ENCODE peak calls at places on chromosomes 4 and X, in nine cellular contexts. L, Q, J, X, Y, E, S, H and M are unnamed samples.

GRCh38 chr4:83219344-83219990 is 65.1 kb downstream of the COQ2 start:
- DNase-seq in L (no peak), Q (peak), J (peak), X (no peak), Y (peak), E (peak), S (peak), H (no peak), M (peak)

GRCh38 chr4:113349400-113349799 is 299.9 kb downstream of the ANK2 start:
- DNase-seq in L (no peak), Q (no peak), J (no peak), X (no peak), Y (no peak), E (no peak), S (no peak), H (no peak), M (no peak)

GRCh38 chr4:152220201-152220666 is 315.7 kb downstream of the FBXW7 start:
- DNase-seq in L (no peak), Q (no peak), J (no peak), X (no peak), Y (no peak), E (no peak), S (no peak), H (no peak), M (no peak)

GRCh38 chr4:75289843-75290616 is 224.2 kb downstream of the RCHY1 start:
- DNase-seq in L (no peak), Q (no peak), J (no peak), X (peak), Y (peak), E (no peak), S (peak), H (peak), M (no peak)

GRCh38 chr4:140130677-140131076 is 23.3 kb downstream of the MAML3 start:
- DNase-seq in L (no peak), Q (no peak), J (no peak), X (no peak), Y (no peak), E (no peak), S (no peak), H (no peak), M (no peak)

GRCh38 chr4:83335691-83336090 is 1.0 kb upstream of the HPSE start:
- DNase-seq in L (no peak), Q (no peak), J (no peak), X (no peak), Y (peak), E (no peak), S (no peak), H (peak), M (no peak)

GRCh38 chr4:94925764-94926347 is 168.1 kb downstream of the BMPR1B start:
- DNase-seq in L (no peak), Q (no peak), J (no peak), X (no peak), Y (no peak), E (no peak), S (no peak), H (no peak), M (no peak)

GRCh38 chrX:9019151-9019550 is 14.8 kb downstream of the FAM9B start:
- DNase-seq in L (no peak), Q (no peak), J (no peak), X (no peak), Y (no peak), E (no peak), S (no peak), H (no peak), M (no peak)

GRCh38 chr4:69759189-69759604 is 1.2 kb downstream of the SULT1B1 start:
- DNase-seq in L (no peak), Q (no peak), J (no peak), X (no peak), Y (no peak), E (no peak), S (no peak), H (no peak), M (no peak)

GRCh38 chr4:17128268-17128667 is 229.8 kb upstream of the LDB2 start:
- DNase-seq in L (no peak), Q (no peak), J (no peak), X (no peak), Y (no peak), E (no peak), S (no peak), H (no peak), M (no peak)

GRCh38 chr4:74108457-74109115 is 9.6 kb upstream of the CXCL2 start:
- DNase-seq in L (no peak), Q (no peak), J (no peak), X (no peak), Y (no peak), E (no peak), S (no peak), H (no peak), M (no peak)

GRCh38 chrX:115372026-115372610 is 82.6 kb downstream of the LUZP4 start:
- DNase-seq in L (no peak), Q (peak), J (no peak), X (no peak), Y (peak), E (no peak), S (peak), H (no peak), M (no peak)

GRCh38 chrX:52261463-52262194 is 76.9 kb downstream of the MAGED4 start:
- DNase-seq in L (peak), Q (peak), J (peak), X (peak), Y (peak), E (peak), S (peak), H (peak), M (peak)

GRCh38 chr4:125266901-125267601 is 47.7 kb upstream of the FAT4 start:
- DNase-seq in L (no peak), Q (no peak), J (no peak), X (no peak), Y (peak), E (no peak), S (no peak), H (no peak), M (no peak)

GRCh38 chrX:41981481-41982013 is 58.2 kb upstream of the CASK start:
- DNase-seq in L (no peak), Q (no peak), J (no peak), X (no peak), Y (no peak), E (no peak), S (no peak), H (no peak), M (no peak)

GRCh38 chr4:139266583-139267257 is 13.3 kb downstream of the MGARP start:
- DNase-seq in L (no peak), Q (no peak), J (peak), X (peak), Y (peak), E (peak), S (peak), H (peak), M (peak)

GRCh38 chr4:88219099-88219498 is 60.7 kb upstream of the ABCG2 start:
- DNase-seq in L (no peak), Q (peak), J (no peak), X (peak), Y (peak), E (no peak), S (peak), H (peak), M (no peak)

GRCh38 chr4:47085661-47086060 is 54.3 kb downstream of the GABRB1 start:
- DNase-seq in L (no peak), Q (no peak), J (no peak), X (no peak), Y (no peak), E (no peak), S (no peak), H (no peak), M (no peak)

GRCh38 chr4:77817304-77818076 is 1.7 kb downstream of the CNOT6L start:
- DNase-seq in L (no peak), Q (no peak), J (no peak), X (peak), Y (peak), E (no peak), S (peak), H (no peak), M (no peak)

GRCh38 chr4:157204634-157205244 is 15.8 kb upstream of the GRIA2 start:
- DNase-seq in L (no peak), Q (no peak), J (no peak), X (peak), Y (peak), E (no peak), S (peak), H (no peak), M (no peak)

GRCh38 chr4:3416821-3417221 is 24.9 kb upstream of the HGFAC start:
- DNase-seq in L (no peak), Q (no peak), J (no peak), X (no peak), Y (no peak), E (no peak), S (no peak), H (no peak), M (no peak)

GRCh38 chr4:1752284-1753041 is 31.1 kb downstream of the TACC3 start:
- DNase-seq in L (no peak), Q (peak), J (no peak), X (no peak), Y (peak), E (peak), S (no peak), H (no peak), M (no peak)

GRCh38 chr4:7506119-7506518 is 71.4 kb upstream of the PSAPL1 start:
- DNase-seq in L (no peak), Q (no peak), J (no peak), X (no peak), Y (no peak), E (no peak), S (no peak), H (peak), M (no peak)

GRCh38 chr4:189143255-189143654 is 797.4 kb upstream of the FRG1 start:
- DNase-seq in L (no peak), Q (no peak), J (no peak), X (no peak), Y (peak), E (no peak), S (peak), H (no peak), M (no peak)

GRCh38 chr4:72843466-72843865 is 226.1 kb downstream of the COX18 start:
- DNase-seq in L (no peak), Q (no peak), J (no peak), X (no peak), Y (no peak), E (no peak), S (no peak), H (no peak), M (no peak)

GRCh38 chr4:146212781-146213180 is 1.6 kb upstream of the REELD1 start:
- DNase-seq in L (no peak), Q (no peak), J (no peak), X (no peak), Y (no peak), E (no peak), S (no peak), H (no peak), M (no peak)

GRCh38 chr4:4857809-4858508 is 1.5 kb upstream of the MSX1 start:
- DNase-seq in L (no peak), Q (no peak), J (no peak), X (no peak), Y (no peak), E (peak), S (no peak), H (no peak), M (no peak)

GRCh38 chr4:23242962-23243361 is 550.2 kb downstream of the GBA3 start:
- DNase-seq in L (no peak), Q (no peak), J (no peak), X (no peak), Y (peak), E (no peak), S (no peak), H (no peak), M (no peak)

GRCh38 chr4:53019485-53020382 is 157.6 kb downstream of the RASL11B start:
- DNase-seq in L (no peak), Q (no peak), J (no peak), X (no peak), Y (no peak), E (no peak), S (peak), H (no peak), M (no peak)

GRCh38 chrX:54358424-54359211 is 772 bp upstream of the WNK3 start:
- DNase-seq in L (no peak), Q (peak), J (peak), X (peak), Y (peak), E (peak), S (peak), H (peak), M (peak)

GRCh38 chr4:45550766-45551366 is 573.0 kb downstream of the GABRG1 start:
- DNase-seq in L (no peak), Q (no peak), J (no peak), X (no peak), Y (peak), E (no peak), S (no peak), H (no peak), M (no peak)

GRCh38 chr4:121064482-121064881 is 7.9 kb downstream of the NDNF start:
- DNase-seq in L (no peak), Q (no peak), J (no peak), X (no peak), Y (no peak), E (no peak), S (no peak), H (no peak), M (no peak)

GRCh38 chr4:128565054-128565453 is 244.4 kb upstream of the JADE1 start:
- DNase-seq in L (no peak), Q (no peak), J (no peak), X (no peak), Y (no peak), E (no peak), S (no peak), H (no peak), M (no peak)

GRCh38 chr4:30744957-30745640 is 24.9 kb downstream of the PCDH7 start:
- DNase-seq in L (no peak), Q (no peak), J (no peak), X (no peak), Y (no peak), E (no peak), S (no peak), H (no peak), M (no peak)

GRCh38 chrX:47815901-47816845 is 20.5 kb upstream of the ZNF81 start:
- DNase-seq in L (no peak), Q (no peak), J (no peak), X (no peak), Y (no peak), E (no peak), S (no peak), H (no peak), M (no peak)

GRCh38 chr4:135371137-135371536 is 1169.5 kb upstream of the PABPC4L start:
- DNase-seq in L (no peak), Q (no peak), J (no peak), X (peak), Y (peak), E (no peak), S (no peak), H (no peak), M (no peak)

GRCh38 chrX:23765449-23765848 is 17.5 kb upstream of the SAT1 start:
- DNase-seq in L (no peak), Q (no peak), J (no peak), X (no peak), Y (peak), E (no peak), S (no peak), H (no peak), M (no peak)